ENCODE peak calls at places on chromosomes 13 and 19, in ten cellular contexts. One of them, this sample, is unnamed. For H3K4me1, the result is how much of the 10 kb centered on the place peaks cover.

GRCh38 chr13:40329682-40330485 is 336.6 kb downstream of the FOXO1 start:
- DNase-seq in GM23338: no peak
- DNase-seq in stomach: no peak
- DNase-seq in suprapubic skin: no peak
- DNase-seq in breast epithelium: no peak
- DNase-seq in prostate gland: no peak
- DNase-seq in transverse colon: no peak
- DNase-seq in sigmoid colon: no peak
- DNase-seq in SK-N-SH: no peak
- DNase-seq in H1: no peak
- DNase-seq in this sample: no peak

GRCh38 chr13:48571121-48571901 is 38.4 kb upstream of the RCBTB2 start:
- DNase-seq in GM23338: no peak
- DNase-seq in stomach: no peak
- DNase-seq in suprapubic skin: no peak
- DNase-seq in breast epithelium: no peak
- DNase-seq in prostate gland: no peak
- DNase-seq in transverse colon: no peak
- DNase-seq in sigmoid colon: no peak
- DNase-seq in SK-N-SH: no peak
- DNase-seq in H1: no peak
- DNase-seq in this sample: no peak

GRCh38 chr13:41552031-41552430 is 94.7 kb downstream of the RGCC start:
- DNase-seq in GM23338: no peak
- DNase-seq in stomach: no peak
- DNase-seq in suprapubic skin: no peak
- DNase-seq in breast epithelium: no peak
- DNase-seq in prostate gland: no peak
- DNase-seq in transverse colon: no peak
- DNase-seq in sigmoid colon: no peak
- DNase-seq in SK-N-SH: peak
- DNase-seq in H1: no peak
- DNase-seq in this sample: no peak

GRCh38 chr13:29105779-29106178 is 285.6 kb downstream of the MTUS2 start:
- DNase-seq in GM23338: peak
- DNase-seq in stomach: no peak
- DNase-seq in suprapubic skin: no peak
- DNase-seq in breast epithelium: no peak
- DNase-seq in prostate gland: no peak
- DNase-seq in transverse colon: no peak
- DNase-seq in sigmoid colon: no peak
- DNase-seq in SK-N-SH: peak
- DNase-seq in H1: no peak
- DNase-seq in this sample: no peak

GRCh38 chr13:79386125-79386822 is 19.8 kb downstream of the RBM26 start:
- DNase-seq in GM23338: no peak
- DNase-seq in stomach: no peak
- DNase-seq in suprapubic skin: no peak
- DNase-seq in breast epithelium: no peak
- DNase-seq in prostate gland: no peak
- DNase-seq in transverse colon: no peak
- DNase-seq in sigmoid colon: no peak
- DNase-seq in SK-N-SH: no peak
- DNase-seq in H1: no peak
- DNase-seq in this sample: no peak

GRCh38 chr13:49354719-49355118 is 89.1 kb downstream of the CAB39L start:
- DNase-seq in GM23338: no peak
- DNase-seq in stomach: no peak
- DNase-seq in suprapubic skin: no peak
- DNase-seq in breast epithelium: no peak
- DNase-seq in prostate gland: no peak
- DNase-seq in transverse colon: no peak
- DNase-seq in sigmoid colon: no peak
- DNase-seq in SK-N-SH: no peak
- DNase-seq in H1: no peak
- DNase-seq in this sample: no peak

GRCh38 chr19:4064551-4065260 is 2.0 kb downstream of the ZBTB7A start:
- DNase-seq in GM23338: peak
- DNase-seq in stomach: peak
- DNase-seq in suprapubic skin: no peak
- DNase-seq in breast epithelium: no peak
- DNase-seq in prostate gland: peak
- DNase-seq in transverse colon: peak
- DNase-seq in sigmoid colon: peak
- DNase-seq in SK-N-SH: peak
- DNase-seq in H1: no peak
- DNase-seq in this sample: peak

GRCh38 chr13:32056316-32056715 is 24.7 kb downstream of the FRY start:
- DNase-seq in GM23338: no peak
- DNase-seq in stomach: no peak
- DNase-seq in suprapubic skin: no peak
- DNase-seq in breast epithelium: no peak
- DNase-seq in prostate gland: no peak
- DNase-seq in transverse colon: peak
- DNase-seq in sigmoid colon: no peak
- DNase-seq in SK-N-SH: no peak
- DNase-seq in H1: no peak
- DNase-seq in this sample: no peak

GRCh38 chr19:15934332-15935078 is at the start of gene CYP4F11:
- DNase-seq in GM23338: no peak
- DNase-seq in stomach: peak
- DNase-seq in suprapubic skin: no peak
- DNase-seq in breast epithelium: peak
- DNase-seq in prostate gland: peak
- DNase-seq in transverse colon: peak
- DNase-seq in sigmoid colon: no peak
- DNase-seq in SK-N-SH: no peak
- DNase-seq in H1: no peak
- DNase-seq in this sample: no peak

GRCh38 chr13:78660130-78660857 is 1.3 kb upstream of the OBI1 start:
- DNase-seq in GM23338: peak
- DNase-seq in stomach: no peak
- DNase-seq in suprapubic skin: no peak
- DNase-seq in breast epithelium: no peak
- DNase-seq in prostate gland: peak
- DNase-seq in transverse colon: peak
- DNase-seq in sigmoid colon: no peak
- DNase-seq in SK-N-SH: peak
- DNase-seq in H1: no peak
- DNase-seq in this sample: peak

GRCh38 chr19:55075366-55075998 is at the start of gene EPS8L1:
- DNase-seq in GM23338: peak
- DNase-seq in stomach: peak
- DNase-seq in suprapubic skin: no peak
- DNase-seq in breast epithelium: peak
- DNase-seq in prostate gland: peak
- DNase-seq in transverse colon: peak
- DNase-seq in sigmoid colon: no peak
- DNase-seq in SK-N-SH: no peak
- DNase-seq in H1: no peak
- DNase-seq in this sample: no peak

GRCh38 chr19:1648926-1649541 is 3.4 kb downstream of the TCF3 start:
- DNase-seq in GM23338: no peak
- DNase-seq in stomach: no peak
- DNase-seq in suprapubic skin: no peak
- DNase-seq in breast epithelium: no peak
- DNase-seq in prostate gland: no peak
- DNase-seq in transverse colon: peak
- DNase-seq in sigmoid colon: no peak
- DNase-seq in SK-N-SH: no peak
- DNase-seq in H1: no peak
- DNase-seq in this sample: peak
- TF ChIP-seq POLR2AphosphoS5 in GM23338: no peak
- TF ChIP-seq POLR2AphosphoS5 in stomach: no peak
- TF ChIP-seq POLR2AphosphoS5 in suprapubic skin: no peak
- TF ChIP-seq POLR2AphosphoS5 in breast epithelium: no peak
- TF ChIP-seq POLR2AphosphoS5 in prostate gland: no peak
- TF ChIP-seq POLR2AphosphoS5 in transverse colon: no peak
- TF ChIP-seq POLR2AphosphoS5 in sigmoid colon: no peak
- TF ChIP-seq POLR2AphosphoS5 in SK-N-SH: no peak
- TF ChIP-seq POLR2AphosphoS5 in H1: no peak
- TF ChIP-seq POLR2AphosphoS5 in this sample: peak

GRCh38 chr19:49570138-49570856 is 10.1 kb downstream of the NOSIP start:
- DNase-seq in GM23338: peak
- DNase-seq in stomach: peak
- DNase-seq in suprapubic skin: no peak
- DNase-seq in breast epithelium: no peak
- DNase-seq in prostate gland: peak
- DNase-seq in transverse colon: peak
- DNase-seq in sigmoid colon: no peak
- DNase-seq in SK-N-SH: peak
- DNase-seq in H1: no peak
- DNase-seq in this sample: no peak
- H3K4me1 ChIP-seq in GM23338: under half
- H3K4me1 ChIP-seq in stomach: under half
- H3K4me1 ChIP-seq in suprapubic skin: under half
- H3K4me1 ChIP-seq in breast epithelium: under half
- H3K4me1 ChIP-seq in prostate gland: under half
- H3K4me1 ChIP-seq in transverse colon: half or more
- H3K4me1 ChIP-seq in sigmoid colon: under half
- H3K4me1 ChIP-seq in SK-N-SH: under half
- H3K4me1 ChIP-seq in H1: under half
- H3K4me1 ChIP-seq in this sample: under half

GRCh38 chr19:35693422-35693821 is 10.9 kb upstream of the ZBTB32 start:
- DNase-seq in GM23338: no peak
- DNase-seq in stomach: no peak
- DNase-seq in suprapubic skin: no peak
- DNase-seq in breast epithelium: no peak
- DNase-seq in prostate gland: no peak
- DNase-seq in transverse colon: no peak
- DNase-seq in sigmoid colon: no peak
- DNase-seq in SK-N-SH: no peak
- DNase-seq in H1: no peak
- DNase-seq in this sample: no peak

GRCh38 chr19:35696835-35697234 is 7.5 kb upstream of the ZBTB32 start:
- DNase-seq in GM23338: no peak
- DNase-seq in stomach: no peak
- DNase-seq in suprapubic skin: no peak
- DNase-seq in breast epithelium: no peak
- DNase-seq in prostate gland: no peak
- DNase-seq in transverse colon: no peak
- DNase-seq in sigmoid colon: no peak
- DNase-seq in SK-N-SH: no peak
- DNase-seq in H1: no peak
- DNase-seq in this sample: no peak

GRCh38 chr19:35692010-35692409 is 12.3 kb upstream of the ZBTB32 start:
- DNase-seq in GM23338: no peak
- DNase-seq in stomach: no peak
- DNase-seq in suprapubic skin: no peak
- DNase-seq in breast epithelium: no peak
- DNase-seq in prostate gland: no peak
- DNase-seq in transverse colon: no peak
- DNase-seq in sigmoid colon: no peak
- DNase-seq in SK-N-SH: no peak
- DNase-seq in H1: no peak
- DNase-seq in this sample: no peak

GRCh38 chr19:35693835-35694599 is 10.3 kb upstream of the ZBTB32 start:
- DNase-seq in GM23338: peak
- DNase-seq in stomach: peak
- DNase-seq in suprapubic skin: peak
- DNase-seq in breast epithelium: peak
- DNase-seq in prostate gland: peak
- DNase-seq in transverse colon: peak
- DNase-seq in sigmoid colon: peak
- DNase-seq in SK-N-SH: peak
- DNase-seq in H1: no peak
- DNase-seq in this sample: peak

DNA sequence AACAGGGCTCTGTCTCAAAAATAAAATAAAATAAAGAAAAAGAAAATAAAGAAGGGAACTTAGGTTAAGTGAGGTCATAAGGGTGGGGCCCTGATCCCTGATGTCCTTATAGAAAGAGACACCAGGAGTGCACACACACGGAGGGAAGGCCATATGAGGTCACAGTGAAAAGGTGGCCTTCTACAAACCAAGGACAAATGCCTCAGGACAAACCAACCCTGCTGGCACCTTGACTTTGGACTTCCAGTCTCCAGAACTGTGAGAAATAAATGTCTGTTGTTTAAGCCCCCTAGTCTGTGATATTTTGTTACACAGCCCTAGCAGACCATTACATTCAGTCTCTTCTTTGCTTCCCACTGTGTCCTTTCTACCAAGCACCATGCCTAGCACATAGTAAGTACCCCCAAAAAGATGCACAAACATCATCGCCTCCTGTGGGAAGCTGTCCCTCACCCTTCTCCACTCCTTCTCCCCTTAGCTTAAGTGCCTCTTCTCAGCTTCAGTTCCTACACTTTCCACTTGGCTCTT is 8.4 kb upstream of the ZBTB32 start:
- DNase-seq in GM23338: no peak
- DNase-seq in stomach: no peak
- DNase-seq in suprapubic skin: no peak
- DNase-seq in breast epithelium: no peak
- DNase-seq in prostate gland: no peak
- DNase-seq in transverse colon: no peak
- DNase-seq in sigmoid colon: no peak
- DNase-seq in SK-N-SH: no peak
- DNase-seq in H1: no peak
- DNase-seq in this sample: no peak
- TF ChIP-seq POLR2AphosphoS5 in GM23338: no peak
- TF ChIP-seq POLR2AphosphoS5 in stomach: no peak
- TF ChIP-seq POLR2AphosphoS5 in suprapubic skin: no peak
- TF ChIP-seq POLR2AphosphoS5 in breast epithelium: no peak
- TF ChIP-seq POLR2AphosphoS5 in prostate gland: no peak
- TF ChIP-seq POLR2AphosphoS5 in transverse colon: no peak
- TF ChIP-seq POLR2AphosphoS5 in sigmoid colon: no peak
- TF ChIP-seq POLR2AphosphoS5 in SK-N-SH: no peak
- TF ChIP-seq POLR2AphosphoS5 in H1: no peak
- TF ChIP-seq POLR2AphosphoS5 in this sample: no peak

GRCh38 chr19:14411161-14411560 is 8.0 kb downstream of the DDX39A start:
- DNase-seq in GM23338: no peak
- DNase-seq in stomach: no peak
- DNase-seq in suprapubic skin: no peak
- DNase-seq in breast epithelium: no peak
- DNase-seq in prostate gland: no peak
- DNase-seq in transverse colon: no peak
- DNase-seq in sigmoid colon: no peak
- DNase-seq in SK-N-SH: no peak
- DNase-seq in H1: no peak
- DNase-seq in this sample: no peak

GRCh38 chr19:14410054-14410774 is 8.9 kb downstream of the DDX39A start:
- DNase-seq in GM23338: no peak
- DNase-seq in stomach: no peak
- DNase-seq in suprapubic skin: no peak
- DNase-seq in breast epithelium: no peak
- DNase-seq in prostate gland: no peak
- DNase-seq in transverse colon: no peak
- DNase-seq in sigmoid colon: no peak
- DNase-seq in SK-N-SH: no peak
- DNase-seq in H1: no peak
- DNase-seq in this sample: peak

GRCh38 chr19:14409157-14410053 is 9.7 kb downstream of the DDX39A start:
- DNase-seq in GM23338: no peak
- DNase-seq in stomach: no peak
- DNase-seq in suprapubic skin: no peak
- DNase-seq in breast epithelium: no peak
- DNase-seq in prostate gland: no peak
- DNase-seq in transverse colon: no peak
- DNase-seq in sigmoid colon: no peak
- DNase-seq in SK-N-SH: no peak
- DNase-seq in H1: no peak
- DNase-seq in this sample: no peak

GRCh38 chr19:14412436-14413071 is 6.6 kb downstream of the DDX39A start:
- DNase-seq in GM23338: no peak
- DNase-seq in stomach: no peak
- DNase-seq in suprapubic skin: no peak
- DNase-seq in breast epithelium: no peak
- DNase-seq in prostate gland: no peak
- DNase-seq in transverse colon: no peak
- DNase-seq in sigmoid colon: no peak
- DNase-seq in SK-N-SH: no peak
- DNase-seq in H1: no peak
- DNase-seq in this sample: no peak

GRCh38 chr19:14410775-14411134 is 8.4 kb downstream of the DDX39A start:
- DNase-seq in GM23338: no peak
- DNase-seq in stomach: no peak
- DNase-seq in suprapubic skin: no peak
- DNase-seq in breast epithelium: no peak
- DNase-seq in prostate gland: no peak
- DNase-seq in transverse colon: no peak
- DNase-seq in sigmoid colon: no peak
- DNase-seq in SK-N-SH: no peak
- DNase-seq in H1: no peak
- DNase-seq in this sample: peak
- H3K4me1 ChIP-seq in GM23338: under half
- H3K4me1 ChIP-seq in stomach: under half
- H3K4me1 ChIP-seq in suprapubic skin: under half
- H3K4me1 ChIP-seq in breast epithelium: under half
- H3K4me1 ChIP-seq in prostate gland: under half
- H3K4me1 ChIP-seq in transverse colon: under half
- H3K4me1 ChIP-seq in sigmoid colon: under half
- H3K4me1 ChIP-seq in SK-N-SH: under half
- H3K4me1 ChIP-seq in H1: under half
- H3K4me1 ChIP-seq in this sample: half or more

This sample was measured in spleen.